ENCODE peak calls at places on chromosomes 4 and X, in nine cellular contexts. One of them, this sample, is unnamed.

GRCh38 chr4:142567199-142567598 is 278.9 kb downstream of the INPP4B start:
- DNase-seq in upper lobe of left lung: no peak
- DNase-seq in right cardiac atrium: no peak
- DNase-seq in stimulated activated CD4-positive, alpha-beta T cell treated with anti-CD3 and anti-CD28 coated beads, TNF-alpha, amount 100 ng/mL, for 4 hours: no peak
- DNase-seq in left lung: no peak
- DNase-seq in AG09319: no peak
- DNase-seq in GM12865: peak
- DNase-seq in NCI-H774: no peak
- DNase-seq in NCI-H345: no peak
- DNase-seq in this sample: no peak

GRCh38 chrX:107154787-107155620 is 36.4 kb upstream of the RBM41 start:
- DNase-seq in upper lobe of left lung: peak
- DNase-seq in right cardiac atrium: no peak
- DNase-seq in stimulated activated CD4-positive, alpha-beta T cell treated with anti-CD3 and anti-CD28 coated beads, TNF-alpha, amount 100 ng/mL, for 4 hours: no peak
- DNase-seq in left lung: no peak
- DNase-seq in AG09319: no peak
- DNase-seq in GM12865: peak
- DNase-seq in NCI-H774: no peak
- DNase-seq in NCI-H345: peak
- DNase-seq in this sample: no peak

GRCh38 chr4:80989921-80990544 is 40.5 kb upstream of the BMP3 start:
- DNase-seq in upper lobe of left lung: no peak
- DNase-seq in right cardiac atrium: no peak
- DNase-seq in stimulated activated CD4-positive, alpha-beta T cell treated with anti-CD3 and anti-CD28 coated beads, TNF-alpha, amount 100 ng/mL, for 4 hours: no peak
- DNase-seq in left lung: no peak
- DNase-seq in AG09319: peak
- DNase-seq in GM12865: peak
- DNase-seq in NCI-H774: peak
- DNase-seq in NCI-H345: peak
- DNase-seq in this sample: peak

GRCh38 chrX:10797493-10797892 is 177.1 kb upstream of the MID1 start:
- DNase-seq in upper lobe of left lung: no peak
- DNase-seq in right cardiac atrium: no peak
- DNase-seq in stimulated activated CD4-positive, alpha-beta T cell treated with anti-CD3 and anti-CD28 coated beads, TNF-alpha, amount 100 ng/mL, for 4 hours: no peak
- DNase-seq in left lung: no peak
- DNase-seq in AG09319: no peak
- DNase-seq in GM12865: no peak
- DNase-seq in NCI-H774: no peak
- DNase-seq in NCI-H345: no peak
- DNase-seq in this sample: peak

GRCh38 chr4:69999420-69999819 is 3.7 kb downstream of the STATH start:
- DNase-seq in upper lobe of left lung: no peak
- DNase-seq in right cardiac atrium: no peak
- DNase-seq in stimulated activated CD4-positive, alpha-beta T cell treated with anti-CD3 and anti-CD28 coated beads, TNF-alpha, amount 100 ng/mL, for 4 hours: no peak
- DNase-seq in left lung: no peak
- DNase-seq in AG09319: no peak
- DNase-seq in GM12865: peak
- DNase-seq in NCI-H774: no peak
- DNase-seq in NCI-H345: no peak
- DNase-seq in this sample: no peak

GRCh38 chr4:74975082-74975481 is 42.2 kb downstream of the PARM1 start:
- DNase-seq in upper lobe of left lung: no peak
- DNase-seq in right cardiac atrium: no peak
- DNase-seq in stimulated activated CD4-positive, alpha-beta T cell treated with anti-CD3 and anti-CD28 coated beads, TNF-alpha, amount 100 ng/mL, for 4 hours: no peak
- DNase-seq in left lung: no peak
- DNase-seq in AG09319: no peak
- DNase-seq in GM12865: peak
- DNase-seq in NCI-H774: no peak
- DNase-seq in NCI-H345: no peak
- DNase-seq in this sample: no peak

GRCh38 chrX:9420513-9420912 is 44.3 kb upstream of the TBL1X start:
- DNase-seq in upper lobe of left lung: no peak
- DNase-seq in right cardiac atrium: no peak
- DNase-seq in stimulated activated CD4-positive, alpha-beta T cell treated with anti-CD3 and anti-CD28 coated beads, TNF-alpha, amount 100 ng/mL, for 4 hours: no peak
- DNase-seq in left lung: no peak
- DNase-seq in AG09319: no peak
- DNase-seq in GM12865: no peak
- DNase-seq in NCI-H774: no peak
- DNase-seq in NCI-H345: peak
- DNase-seq in this sample: no peak

GRCh38 chr4:79851625-79852304 is 221.3 kb downstream of the ANTXR2 start:
- DNase-seq in upper lobe of left lung: no peak
- DNase-seq in right cardiac atrium: no peak
- DNase-seq in stimulated activated CD4-positive, alpha-beta T cell treated with anti-CD3 and anti-CD28 coated beads, TNF-alpha, amount 100 ng/mL, for 4 hours: no peak
- DNase-seq in left lung: no peak
- DNase-seq in AG09319: no peak
- DNase-seq in GM12865: no peak
- DNase-seq in NCI-H774: no peak
- DNase-seq in NCI-H345: no peak
- DNase-seq in this sample: no peak

GRCh38 chr4:89134775-89135319 is 23.5 kb downstream of the TIGD2 start:
- DNase-seq in upper lobe of left lung: no peak
- DNase-seq in right cardiac atrium: no peak
- DNase-seq in stimulated activated CD4-positive, alpha-beta T cell treated with anti-CD3 and anti-CD28 coated beads, TNF-alpha, amount 100 ng/mL, for 4 hours: no peak
- DNase-seq in left lung: no peak
- DNase-seq in AG09319: no peak
- DNase-seq in GM12865: no peak
- DNase-seq in NCI-H774: no peak
- DNase-seq in NCI-H345: no peak
- DNase-seq in this sample: peak

GRCh38 chr4:122758033-122758432 is 25.5 kb downstream of the BBS12 start:
- DNase-seq in upper lobe of left lung: no peak
- DNase-seq in right cardiac atrium: no peak
- DNase-seq in stimulated activated CD4-positive, alpha-beta T cell treated with anti-CD3 and anti-CD28 coated beads, TNF-alpha, amount 100 ng/mL, for 4 hours: no peak
- DNase-seq in left lung: no peak
- DNase-seq in AG09319: no peak
- DNase-seq in GM12865: peak
- DNase-seq in NCI-H774: no peak
- DNase-seq in NCI-H345: peak
- DNase-seq in this sample: no peak

GRCh38 chrX:150216716-150217115 is 146.4 kb upstream of the MAMLD1 start:
- DNase-seq in upper lobe of left lung: peak
- DNase-seq in right cardiac atrium: no peak
- DNase-seq in stimulated activated CD4-positive, alpha-beta T cell treated with anti-CD3 and anti-CD28 coated beads, TNF-alpha, amount 100 ng/mL, for 4 hours: no peak
- DNase-seq in left lung: no peak
- DNase-seq in AG09319: no peak
- DNase-seq in GM12865: no peak
- DNase-seq in NCI-H774: no peak
- DNase-seq in NCI-H345: no peak
- DNase-seq in this sample: no peak

GRCh38 chrX:129115104-129115503 is 408.2 kb downstream of the SMARCA1 start:
- DNase-seq in upper lobe of left lung: no peak
- DNase-seq in right cardiac atrium: no peak
- DNase-seq in stimulated activated CD4-positive, alpha-beta T cell treated with anti-CD3 and anti-CD28 coated beads, TNF-alpha, amount 100 ng/mL, for 4 hours: no peak
- DNase-seq in left lung: no peak
- DNase-seq in AG09319: no peak
- DNase-seq in GM12865: peak
- DNase-seq in NCI-H774: no peak
- DNase-seq in NCI-H345: no peak
- DNase-seq in this sample: no peak

GRCh38 chr4:7854697-7855370 is 84.8 kb downstream of the AFAP1 start:
- DNase-seq in upper lobe of left lung: no peak
- DNase-seq in right cardiac atrium: no peak
- DNase-seq in stimulated activated CD4-positive, alpha-beta T cell treated with anti-CD3 and anti-CD28 coated beads, TNF-alpha, amount 100 ng/mL, for 4 hours: no peak
- DNase-seq in left lung: no peak
- DNase-seq in AG09319: no peak
- DNase-seq in GM12865: peak
- DNase-seq in NCI-H774: no peak
- DNase-seq in NCI-H345: no peak
- DNase-seq in this sample: no peak

GRCh38 chrX:86383681-86384540 is 235.7 kb downstream of the DACH2 start:
- DNase-seq in upper lobe of left lung: no peak
- DNase-seq in right cardiac atrium: no peak
- DNase-seq in stimulated activated CD4-positive, alpha-beta T cell treated with anti-CD3 and anti-CD28 coated beads, TNF-alpha, amount 100 ng/mL, for 4 hours: no peak
- DNase-seq in left lung: no peak
- DNase-seq in AG09319: no peak
- DNase-seq in GM12865: no peak
- DNase-seq in NCI-H774: no peak
- DNase-seq in NCI-H345: no peak
- DNase-seq in this sample: no peak

This sample was measured in AG04449.